ENCODE peak calls at places on chromosome 13, in eight cellular contexts. V, O, E, R, F, G, W and K are unnamed samples.

GRCh38 chr13:48562296-48563066 is 29.6 kb upstream of the RCBTB2 start:
- DNase-seq in E (no peak), O (peak), F (no peak), V (peak), W (no peak), G (no peak), R (no peak), K (no peak)

GRCh38 chr13:74774252-74774651 is 640.0 kb upstream of the KLF12 start:
- DNase-seq in R (no peak), E (no peak), F (no peak), W (no peak), O (no peak), V (no peak), G (no peak), K (no peak)

GRCh38 chr13:114078501-114079451 is 53.6 kb downstream of the RASA3 start:
- DNase-seq in F (no peak), V (no peak), G (no peak), O (no peak), R (peak), E (peak), W (no peak), K (peak)

GRCh38 chr13:23321534-23322241 is 111.8 kb downstream of the SACS start:
- DNase-seq in F (no peak), E (peak), R (peak), O (no peak), V (peak), W (peak), G (no peak), K (no peak)

GRCh38 chr13:49367640-49368431 is 76.0 kb downstream of the CAB39L start:
- DNase-seq in V (no peak), E (no peak), G (peak), R (no peak), W (no peak), F (no peak), O (no peak), K (no peak)

GRCh38 chr13:93522486-93522885 is 295.9 kb downstream of the GPC6 start:
- DNase-seq in E (no peak), O (no peak), V (no peak), W (no peak), R (no peak), F (no peak), G (peak), K (no peak)

GRCh38 chr13:31674056-31674455 is 65.3 kb upstream of the RXFP2 start:
- DNase-seq in F (no peak), R (no peak), V (no peak), O (no peak), E (no peak), G (no peak), W (no peak), K (no peak)

GRCh38 chr13:40220299-40220935 is 446.0 kb downstream of the FOXO1 start:
- DNase-seq in F (no peak), E (no peak), W (no peak), O (no peak), G (no peak), R (no peak), V (no peak), K (no peak)

GRCh38 chr13:79937311-79938243 is 403.3 kb downstream of the SPRY2 start:
- DNase-seq in O (no peak), E (no peak), F (no peak), V (no peak), W (no peak), G (no peak), R (no peak), K (no peak)

GRCh38 chr13:44747179-44747578 is 171.0 kb upstream of the TSC22D1 start:
- DNase-seq in E (no peak), F (no peak), G (no peak), V (no peak), R (no peak), O (no peak), W (no peak), K (no peak)

GRCh38 chr13:97111705-97112104 is 110.4 kb upstream of the MBNL2 start:
- DNase-seq in R (no peak), F (no peak), O (no peak), E (no peak), G (no peak), V (no peak), W (no peak), K (no peak)

GRCh38 chr13:26246154-26246553 is 7.8 kb upstream of the CDK8 start:
- DNase-seq in O (no peak), G (no peak), W (no peak), F (no peak), R (no peak), V (no peak), E (no peak), K (no peak)

GRCh38 chr13:77511552-77511951 is 24.0 kb upstream of the SCEL start:
- DNase-seq in E (no peak), O (no peak), F (no peak), R (no peak), W (no peak), G (no peak), V (no peak), K (no peak)

GRCh38 chr13:46663216-46663615 is 110.2 kb downstream of the LRCH1 start:
- DNase-seq in R (no peak), E (no peak), F (no peak), G (peak), V (no peak), O (no peak), W (no peak), K (no peak)

GRCh38 chr13:43916828-43917227 is 37.1 kb downstream of the LACC1 start:
- DNase-seq in O (no peak), V (no peak), F (no peak), G (no peak), R (no peak), E (no peak), W (no peak), K (no peak)

GRCh38 chr13:97385146-97385545 is 48.8 kb upstream of the RAP2A start:
- DNase-seq in W (no peak), E (no peak), G (no peak), F (no peak), R (no peak), V (no peak), O (no peak), K (no peak)

GRCh38 chr13:41945926-41946325 is 15.0 kb downstream of the VWA8 start:
- DNase-seq in G (no peak), F (no peak), W (no peak), V (no peak), E (no peak), R (no peak), O (no peak), K (no peak)

GRCh38 chr13:76725211-76725610 is 161.0 kb downstream of the KCTD12 start:
- DNase-seq in R (no peak), O (no peak), V (no peak), W (no peak), F (no peak), E (no peak), G (no peak), K (no peak)

GRCh38 chr13:79642596-79642995 is 161.6 kb downstream of the NDFIP2 start:
- DNase-seq in V (no peak), O (no peak), E (no peak), F (no peak), R (no peak), G (peak), W (no peak), K (no peak)

GRCh38 chr13:32988588-32989256 is 27.5 kb upstream of the KL start:
- DNase-seq in G (no peak), F (no peak), V (peak), E (no peak), R (no peak), O (no peak), W (no peak), K (no peak)

GRCh38 chr13:69720278-69720983 is 387.2 kb upstream of the ATXN8OS start:
- DNase-seq in V (no peak), W (no peak), E (no peak), R (no peak), F (no peak), O (no peak), G (no peak), K (no peak)

GRCh38 chr13:93624371-93624777 is 397.8 kb downstream of the GPC6 start:
- DNase-seq in R (peak), E (no peak), V (no peak), F (no peak), W (no peak), G (no peak), O (no peak), K (no peak)

GRCh38 chr13:37144661-37145060 is 39.2 kb upstream of the CSNK1A1L start:
- DNase-seq in V (no peak), R (no peak), G (no peak), W (no peak), E (no peak), O (no peak), F (no peak), K (no peak)

GRCh38 chr13:45807520-45808099 is 43.9 kb downstream of the SIAH3 start:
- DNase-seq in G (peak), W (no peak), E (no peak), V (peak), R (no peak), O (peak), F (peak), K (no peak)

GRCh38 chr13:21399741-21400140 is 59.4 kb downstream of the ZDHHC20 start:
- DNase-seq in G (no peak), F (no peak), R (no peak), E (no peak), W (no peak), O (no peak), V (no peak), K (no peak)

GRCh38 chr13:44575741-44576395 is at the start of gene TSC22D1:
- DNase-seq in G (peak), F (peak), R (no peak), V (peak), O (peak), E (peak), W (no peak), K (peak)

GRCh38 chr13:79589605-79590511 is 108.9 kb downstream of the NDFIP2 start:
- DNase-seq in W (no peak), E (no peak), V (no peak), O (no peak), R (no peak), G (no peak), F (no peak), K (no peak)

GRCh38 chr13:60090579-60090978 is 73.1 kb downstream of the DIAPH3 start:
- DNase-seq in R (no peak), F (no peak), O (no peak), E (no peak), V (no peak), G (no peak), W (no peak), K (no peak)

GRCh38 chr13:99133230-99133629 is 67.4 kb upstream of the UBAC2 start:
- DNase-seq in G (no peak), R (no peak), W (no peak), F (no peak), V (no peak), O (no peak), E (no peak), K (no peak)

GRCh38 chr13:36998624-36999041 is 507 bp downstream of the ALG5 start:
- DNase-seq in E (peak), G (peak), F (peak), W (no peak), R (no peak), O (peak), V (no peak), K (peak)

GRCh38 chr13:91467236-91467635 is 68.8 kb downstream of the GPC5 start:
- DNase-seq in E (no peak), O (no peak), W (no peak), F (no peak), G (no peak), V (no peak), R (no peak), K (no peak)

GRCh38 chr13:109945206-109945960 is 159.0 kb upstream of the IRS2 start:
- DNase-seq in G (no peak), W (peak), O (no peak), F (no peak), V (no peak), E (no peak), R (peak), K (no peak)

GRCh38 chr13:21657538-21657937 is 13.3 kb upstream of the FGF9 start:
- DNase-seq in G (no peak), F (no peak), V (no peak), O (no peak), R (no peak), W (peak), E (no peak), K (no peak)

GRCh38 chr13:93296584-93296983 is 70.0 kb downstream of the GPC6 start:
- DNase-seq in F (no peak), R (no peak), W (no peak), G (no peak), E (no peak), V (no peak), O (no peak), K (no peak)

GRCh38 chr13:74229242-74229641 is 95.0 kb upstream of the KLF12 start:
- DNase-seq in W (no peak), E (no peak), V (no peak), O (no peak), F (no peak), G (no peak), R (no peak), K (no peak)

GRCh38 chr13:105144936-105145335 is 1390.5 kb downstream of the EFNB2 start:
- DNase-seq in R (no peak), F (no peak), E (no peak), G (no peak), W (no peak), V (no peak), O (no peak), K (no peak)

GRCh38 chr13:98447881-98448641 is 128.8 kb downstream of the STK24 start:
- DNase-seq in W (no peak), O (no peak), R (no peak), E (no peak), F (peak), G (peak), V (peak), K (no peak)

DNA sequence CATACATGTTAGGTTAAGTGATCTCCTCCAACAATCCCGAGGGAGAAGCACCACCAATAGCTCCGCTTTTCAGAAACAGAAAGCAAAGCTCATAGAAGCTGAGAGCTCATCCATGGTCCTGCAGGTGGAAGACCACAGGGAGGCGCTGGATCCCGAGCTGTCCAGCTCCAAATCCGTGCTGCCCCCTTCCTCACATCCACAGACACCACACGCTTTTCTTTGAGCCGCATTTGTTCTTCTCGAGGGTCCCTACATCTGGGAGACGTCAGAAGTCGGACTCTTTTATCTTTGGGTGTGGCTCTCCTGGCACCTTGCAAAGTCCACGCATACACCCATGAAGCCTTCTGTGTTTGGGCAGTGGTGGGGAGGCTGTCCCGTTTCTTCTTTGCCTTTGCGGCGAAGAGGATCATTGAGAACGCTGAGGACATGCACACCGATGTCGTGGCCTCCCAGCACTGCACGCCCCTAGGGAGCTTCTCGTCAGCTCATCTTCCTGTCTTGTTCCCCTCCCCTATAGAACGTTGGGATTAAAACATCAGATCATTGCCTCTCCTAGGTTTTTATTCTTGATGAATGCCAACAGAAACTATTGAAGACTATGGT is 184.8 kb downstream of the TEX29 start:
- DNase-seq in W (no peak), G (peak), V (no peak), E (no peak), O (no peak), F (peak), R (no peak), K (no peak)
- TF ChIP-seq CTCF in W (no peak), G (peak), V (no peak), E (no peak), O (no peak), F (peak), R (no peak), K (no peak)

GRCh38 chr13:71304861-71305260 is 562.1 kb downstream of the DACH1 start:
- DNase-seq in V (no peak), R (no peak), W (no peak), O (no peak), F (no peak), E (no peak), G (no peak), K (no peak)

GRCh38 chr13:71306821-71307220 is 560.2 kb downstream of the DACH1 start:
- DNase-seq in O (no peak), G (peak), R (no peak), F (no peak), V (no peak), E (no peak), W (no peak), K (no peak)

GRCh38 chr13:71300602-71301001 is 566.4 kb downstream of the DACH1 start:
- DNase-seq in F (no peak), O (no peak), V (no peak), R (no peak), G (no peak), E (no peak), W (no peak), K (no peak)

DNA sequence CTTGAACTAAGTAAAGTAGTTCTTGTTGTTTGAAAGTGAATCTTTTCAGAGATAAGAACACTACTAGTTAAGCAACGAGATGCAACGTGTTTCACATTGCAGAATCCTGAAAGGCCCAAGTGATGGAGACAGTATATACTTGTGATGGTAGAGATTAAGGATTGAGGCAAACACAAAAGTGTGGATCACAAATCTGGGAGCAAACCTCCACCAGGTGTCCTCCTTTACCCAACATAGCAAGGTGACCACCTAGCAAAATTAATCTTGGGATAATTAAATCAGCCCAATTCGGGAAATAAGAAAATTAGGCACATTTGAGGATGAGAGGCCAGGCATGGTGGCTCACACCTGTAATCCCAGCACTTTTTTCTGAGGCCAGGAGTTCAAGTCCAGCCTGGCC is 563.9 kb downstream of the DACH1 start:
- DNase-seq in W (no peak), F (no peak), V (no peak), O (no peak), E (no peak), R (no peak), G (peak), K (no peak)
- TF ChIP-seq CTCF in W (no peak), F (peak), V (no peak), O (no peak), E (no peak), R (peak), G (peak), K (no peak)

GRCh38 chr13:25237083-25237482 is 50.2 kb downstream of the MTMR6 start:
- DNase-seq in E (no peak), W (no peak), R (no peak), O (no peak), F (no peak), G (no peak), V (no peak), K (no peak)

GRCh38 chr13:25242956-25243355 is 44.3 kb downstream of the MTMR6 start:
- DNase-seq in V (no peak), R (no peak), F (no peak), E (no peak), W (no peak), O (no peak), G (no peak), K (no peak)

DNA sequence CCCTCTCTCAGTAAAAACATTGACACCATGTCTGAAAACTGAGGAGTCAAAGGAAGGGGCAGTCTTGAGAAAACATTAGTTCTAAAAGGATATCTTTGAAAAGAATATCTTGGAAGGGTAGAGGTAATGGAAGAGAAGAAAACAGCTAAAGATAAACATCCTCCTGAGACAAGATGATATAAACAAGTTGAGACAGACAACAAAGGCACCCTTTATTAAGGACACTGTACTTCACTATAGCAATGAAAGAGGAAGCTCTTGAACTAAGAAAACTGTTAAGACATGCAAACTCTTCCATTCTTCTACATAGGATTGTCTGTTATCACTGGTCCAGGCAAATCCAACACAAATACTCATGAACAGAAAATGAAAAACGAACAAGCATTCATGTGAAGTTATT is 46.3 kb downstream of the MTMR6 start:
- DNase-seq in R (no peak), G (no peak), O (no peak), F (no peak), W (no peak), V (no peak), E (no peak), K (no peak)
- TF ChIP-seq CTCF in R (no peak), G (no peak), O (no peak), F (no peak), W (no peak), V (no peak), E (no peak), K (no peak)

GRCh38 chr13:111123649-111124048 is 8.5 kb downstream of the ARHGEF7 start:
- DNase-seq in R (no peak), F (no peak), E (no peak), W (no peak), O (no peak), G (no peak), V (no peak), K (no peak)
- TF ChIP-seq CTCF in R (no peak), F (no peak), E (no peak), W (no peak), O (no peak), G (no peak), V (peak), K (no peak)

GRCh38 chr13:20136781-20137703 is 23.8 kb downstream of the GJA3 start:
- DNase-seq in W (no peak), O (no peak), E (no peak), F (peak), G (peak), V (peak), R (no peak), K (no peak)
- TF ChIP-seq CTCF in W (peak), O (no peak), E (no peak), F (peak), G (peak), V (peak), R (peak), K (peak)

DNA sequence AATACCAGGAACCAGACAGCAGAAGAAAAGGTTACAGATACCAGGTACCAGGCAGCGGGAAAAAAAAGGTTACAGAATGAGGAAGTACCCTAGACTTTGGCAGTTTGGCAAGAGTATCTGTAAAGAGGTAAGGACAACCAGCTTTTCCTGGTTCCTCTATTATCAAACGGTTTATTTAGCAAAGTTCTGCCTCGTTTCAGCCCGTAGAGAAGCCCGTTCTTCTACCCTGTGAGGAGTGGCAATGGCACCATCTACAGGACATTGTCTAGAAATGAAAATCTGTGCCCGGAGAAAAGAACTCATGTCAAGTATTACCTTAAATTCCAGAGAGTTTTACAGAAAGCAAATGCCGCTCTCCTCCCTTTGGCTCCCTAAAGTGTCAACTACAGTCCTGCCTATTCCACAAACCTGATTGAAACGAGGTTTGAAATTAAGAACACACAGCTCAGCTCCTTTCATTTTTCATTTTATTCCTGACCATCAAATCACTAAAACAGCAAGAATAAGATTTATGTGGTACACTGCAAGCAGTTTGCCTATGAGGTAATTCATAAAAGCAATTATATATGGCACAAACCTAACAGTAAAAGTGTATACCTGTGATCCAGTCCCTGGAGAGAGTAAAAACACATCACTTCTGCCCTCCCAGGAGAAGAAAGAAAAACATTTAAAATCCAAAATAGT is 226.3 kb downstream of the SLC7A1 start:
- DNase-seq in R (peak), O (no peak), V (no peak), W (no peak), E (no peak), F (peak), G (peak), K (no peak)
- TF ChIP-seq CTCF in R (peak), O (peak), V (no peak), W (peak), E (peak), F (peak), G (peak), K (no peak)

GRCh38 chr13:27997904-27998522 is 9.5 kb upstream of the URAD start:
- DNase-seq in W (no peak), F (peak), E (no peak), G (peak), R (no peak), V (no peak), O (no peak), K (no peak)
- TF ChIP-seq CTCF in W (peak), F (peak), E (no peak), G (peak), R (peak), V (peak), O (no peak), K (no peak)